ENCODE peak calls at places on chromosomes 3 and 15, in ten cellular contexts. M, U, F, I, N, G, W, C, O and A are unnamed samples.

GRCh38 chr15:91561371-91562100 is 292.0 kb upstream of the SLCO3A1 start:
- DNase-seq in F (no peak), C (no peak), G (no peak), I (no peak), O (peak), W (peak), N (peak), M (no peak), U (peak), A (peak)

GRCh38 chr3:122392868-122393844 is 9.2 kb downstream of the FAM162A start:
- DNase-seq in C (no peak), F (no peak), N (no peak), G (no peak), W (no peak), M (no peak), U (peak), O (no peak), I (no peak), A (peak)

GRCh38 chr3:192901435-192901834 is 16.2 kb downstream of the MB21D2 start:
- DNase-seq in G (no peak), M (no peak), N (peak), I (no peak), O (peak), W (peak), C (no peak), U (peak), F (no peak), A (peak)

GRCh38 chr3:64242435-64242834 is 17.2 kb upstream of the PRICKLE2 start:
- DNase-seq in M (peak), U (peak), O (no peak), G (no peak), N (no peak), F (no peak), C (no peak), I (no peak), W (no peak), A (no peak)

GRCh38 chr15:31792611-31793199 is 237.6 kb upstream of the CHRNA7 start:
- DNase-seq in F (no peak), C (no peak), I (no peak), N (no peak), W (no peak), U (no peak), M (no peak), O (no peak), G (no peak), A (no peak)

GRCh38 chr3:133928136-133928893 is 32.6 kb upstream of the RAB6B start:
- DNase-seq in U (no peak), N (no peak), F (peak), C (no peak), W (no peak), O (no peak), I (peak), M (no peak), G (no peak), A (no peak)

GRCh38 chr15:78680416-78681068 is 39.5 kb upstream of the CHRNB4 start:
- DNase-seq in C (no peak), I (peak), U (no peak), N (no peak), W (no peak), M (no peak), F (peak), O (no peak), G (no peak), A (no peak)

GRCh38 chr15:75338661-75339240 is 2.9 kb downstream of the COMMD4 start:
- DNase-seq in F (no peak), N (no peak), G (no peak), U (no peak), O (no peak), M (no peak), W (no peak), I (no peak), C (no peak), A (no peak)

GRCh38 chr3:159260049-159260662 is 458.3 kb downstream of the MFSD1 start:
- DNase-seq in I (peak), C (no peak), W (peak), G (peak), U (peak), O (peak), F (no peak), N (peak), M (no peak), A (peak)

GRCh38 chr15:76576526-76577279 is 240.1 kb downstream of the ISL2 start:
- DNase-seq in N (peak), W (peak), U (peak), O (peak), I (no peak), F (peak), C (no peak), G (no peak), M (peak), A (peak)

GRCh38 chr15:80317389-80318169 is 65.6 kb upstream of the CTXND1 start:
- DNase-seq in O (peak), W (peak), G (no peak), F (no peak), U (peak), M (no peak), C (no peak), N (peak), I (no peak), A (peak)

GRCh38 chr15:84798436-84798946 is 18.7 kb upstream of the ALPK3 start:
- DNase-seq in U (no peak), W (no peak), O (no peak), M (no peak), G (no peak), N (no peak), C (no peak), F (no peak), I (no peak), A (no peak)

GRCh38 chr3:122682016-122682374 is 1.4 kb downstream of the PARP14 start:
- DNase-seq in C (no peak), M (no peak), N (no peak), U (no peak), F (no peak), G (no peak), O (no peak), I (no peak), W (no peak), A (no peak)

GRCh38 chr3:144272715-144273114 is 301.1 kb downstream of the DIPK2A start:
- DNase-seq in G (no peak), W (no peak), M (no peak), O (no peak), C (no peak), N (peak), I (no peak), F (no peak), U (no peak), A (no peak)

GRCh38 chr3:127457746-127458145 is 132.8 kb downstream of the TPRA1 start:
- DNase-seq in N (no peak), O (no peak), M (no peak), I (no peak), W (no peak), F (no peak), G (no peak), U (no peak), C (no peak), A (no peak)

GRCh38 chr3:11915621-11916417 is 69.1 kb upstream of the TAMM41 start:
- DNase-seq in N (no peak), O (no peak), F (no peak), U (no peak), I (peak), W (no peak), C (no peak), M (no peak), G (no peak), A (no peak)

GRCh38 chr3:159928071-159928491 is 60.6 kb upstream of the IL12A start:
- DNase-seq in C (no peak), I (no peak), O (no peak), M (no peak), W (no peak), F (no peak), U (peak), G (no peak), N (no peak), A (peak)

GRCh38 chr3:131453536-131453935 is 49.2 kb downstream of the MRPL3 start:
- DNase-seq in N (no peak), M (no peak), W (no peak), I (no peak), G (no peak), O (no peak), U (no peak), C (no peak), F (no peak), A (peak)

GRCh38 chr3:13879102-13879945 is 547 bp downstream of the WNT7A start:
- DNase-seq in O (no peak), I (peak), C (no peak), G (peak), U (no peak), M (no peak), W (no peak), N (no peak), F (peak), A (no peak)

GRCh38 chr3:78281381-78281780 is 1241.5 kb downstream of the ROBO2 start:
- DNase-seq in M (no peak), W (no peak), I (no peak), F (no peak), N (no peak), O (no peak), C (no peak), U (no peak), G (peak), A (no peak)

GRCh38 chr3:74646094-74646493 is 31.6 kb upstream of the CNTN3 start:
- DNase-seq in F (no peak), I (no peak), M (no peak), N (no peak), U (no peak), G (no peak), O (no peak), W (no peak), C (no peak), A (no peak)
- TF ChIP-seq CTCF in F (no peak), I (no peak), M (no peak), N (no peak), U (no peak), G (no peak), O (no peak), W (no peak), C (no peak), A (no peak)

GRCh38 chr3:179871782-179872181 is 165.0 kb downstream of the PEX5L start:
- DNase-seq in I (no peak), N (no peak), F (no peak), U (no peak), C (no peak), M (no peak), W (no peak), G (no peak), O (no peak), A (no peak)

GRCh38 chr3:179867961-179868360 is 168.8 kb downstream of the PEX5L start:
- DNase-seq in I (peak), N (no peak), U (no peak), M (no peak), C (no peak), W (no peak), F (no peak), G (no peak), O (no peak), A (no peak)

GRCh38 chr3:179876440-179876839 is 160.3 kb downstream of the PEX5L start:
- DNase-seq in I (no peak), U (no peak), C (no peak), O (no peak), W (no peak), M (no peak), F (no peak), G (no peak), N (no peak), A (no peak)

GRCh38 chr3:179868715-179869114 is 168.0 kb downstream of the PEX5L start:
- DNase-seq in M (no peak), W (no peak), I (peak), F (no peak), O (no peak), C (no peak), U (no peak), G (no peak), N (no peak), A (no peak)

DNA sequence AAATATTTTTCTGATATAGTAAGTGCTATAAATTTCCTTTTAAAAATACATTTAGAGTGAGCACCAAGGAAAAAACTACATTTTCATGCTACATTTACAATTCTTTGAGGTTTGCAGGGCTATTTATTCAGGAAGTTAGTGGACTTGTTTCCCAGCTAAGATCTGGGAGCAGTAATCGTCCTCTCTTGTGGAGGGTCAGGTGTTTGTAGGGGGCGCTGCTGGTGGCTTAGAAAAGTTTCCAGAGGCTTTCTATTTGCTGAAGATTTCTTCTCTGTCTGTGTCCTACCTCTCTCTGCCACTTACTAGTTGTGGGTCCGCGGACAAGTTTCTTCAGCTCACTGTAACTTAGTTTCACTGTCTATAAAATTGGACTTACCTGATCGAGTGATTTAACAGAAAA is 163.9 kb downstream of the PEX5L start:
- DNase-seq in C (no peak), O (no peak), I (peak), M (no peak), U (no peak), F (no peak), G (peak), N (no peak), W (no peak), A (no peak)
- TF ChIP-seq CTCF in C (no peak), O (no peak), I (peak), M (no peak), U (no peak), F (no peak), G (no peak), N (peak), W (no peak), A (no peak)

GRCh38 chr3:178475062-178475461 is 61.2 kb upstream of the KCNMB2 start:
- DNase-seq in W (no peak), M (no peak), G (no peak), U (no peak), C (no peak), N (no peak), O (no peak), I (no peak), F (no peak), A (no peak)
- TF ChIP-seq CTCF in W (no peak), M (no peak), G (no peak), U (no peak), C (no peak), N (no peak), O (no peak), I (peak), F (no peak), A (no peak)

GRCh38 chr3:22901684-22902083 is 301.4 kb upstream of the UBE2E2 start:
- DNase-seq in I (no peak), C (no peak), F (no peak), M (no peak), W (no peak), N (no peak), O (no peak), U (no peak), G (no peak), A (no peak)
- TF ChIP-seq CTCF in I (peak), C (no peak), F (no peak), M (no peak), W (no peak), N (peak), O (no peak), U (peak), G (no peak), A (no peak)

DNA sequence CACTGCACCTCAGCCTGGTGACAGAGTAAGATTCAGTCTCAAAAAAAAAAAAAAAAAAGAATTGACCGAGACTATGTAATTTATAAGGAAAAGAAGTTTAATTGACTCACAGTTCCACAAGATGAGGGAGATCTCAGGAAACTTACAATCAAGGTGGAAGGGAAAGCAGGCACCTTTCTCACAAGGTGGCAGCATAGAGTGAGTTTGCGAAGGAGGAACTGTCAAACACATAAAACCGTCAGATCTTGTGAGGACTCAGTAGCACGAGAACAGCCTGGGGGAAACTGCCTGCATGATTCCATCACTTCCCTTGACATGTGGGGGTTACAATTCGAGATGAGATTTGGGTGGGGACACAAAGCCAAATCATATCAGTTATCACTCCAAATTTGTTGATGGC is 380.9 kb downstream of the EDEM1 start:
- DNase-seq in W (no peak), N (no peak), F (no peak), U (no peak), M (no peak), G (peak), O (no peak), I (peak), C (no peak), A (no peak)
- TF ChIP-seq CTCF in W (no peak), N (peak), F (no peak), U (no peak), M (no peak), G (no peak), O (no peak), I (peak), C (no peak), A (no peak)

GRCh38 chr3:48898383-48899234 is at the start of gene SLC25A20:
- DNase-seq in N (no peak), M (peak), U (peak), O (peak), G (peak), I (peak), F (peak), C (peak), W (peak), A (peak)
- TF ChIP-seq CTCF in N (no peak), M (no peak), U (no peak), O (no peak), G (no peak), I (no peak), F (no peak), C (no peak), W (peak), A (no peak)

GRCh38 chr3:147843331-147843730 is 434.2 kb downstream of the ZIC1 start:
- DNase-seq in I (no peak), O (no peak), M (no peak), W (no peak), N (no peak), G (no peak), F (no peak), C (no peak), U (no peak), A (peak)

GRCh38 chr3:147838650-147839049 is 429.5 kb downstream of the ZIC1 start:
- DNase-seq in N (no peak), U (peak), W (no peak), M (no peak), G (no peak), C (no peak), I (no peak), O (no peak), F (no peak), A (peak)
- TF ChIP-seq CTCF in N (peak), U (no peak), W (peak), M (no peak), G (no peak), C (no peak), I (peak), O (peak), F (no peak), A (peak)

GRCh38 chr3:53493997-53494791 is at the start of gene CACNA1D:
- DNase-seq in O (no peak), C (no peak), M (peak), W (no peak), F (no peak), I (peak), N (no peak), G (peak), U (peak), A (no peak)
- TF ChIP-seq CTCF in O (no peak), C (no peak), M (no peak), W (no peak), F (no peak), I (peak), N (no peak), G (no peak), U (no peak), A (no peak)

GRCh38 chr3:156383433-156384025 is 171.4 kb downstream of the SSR3 start:
- DNase-seq in G (no peak), C (no peak), F (peak), O (no peak), N (no peak), M (no peak), I (no peak), W (no peak), U (peak), A (no peak)

GRCh38 chr3:156378871-156379270 is 176.0 kb downstream of the SSR3 start:
- DNase-seq in O (no peak), F (no peak), N (no peak), I (no peak), C (no peak), M (no peak), U (no peak), G (no peak), W (no peak), A (no peak)

GRCh38 chr3:156381253-156381652 is 173.7 kb downstream of the SSR3 start:
- DNase-seq in G (no peak), C (no peak), O (no peak), U (no peak), W (no peak), I (no peak), F (no peak), M (no peak), N (no peak), A (no peak)

GRCh38 chr3:156379327-156379726 is 175.6 kb downstream of the SSR3 start:
- DNase-seq in W (no peak), N (no peak), O (no peak), U (no peak), G (no peak), M (no peak), F (no peak), I (no peak), C (no peak), A (no peak)

GRCh38 chr3:156382458-156383346 is 172.2 kb downstream of the SSR3 start:
- DNase-seq in U (peak), I (peak), N (no peak), M (no peak), O (no peak), W (peak), F (no peak), C (no peak), G (peak), A (peak)
- TF ChIP-seq CTCF in U (peak), I (peak), N (peak), M (peak), O (peak), W (peak), F (no peak), C (no peak), G (peak), A (peak)

DNA sequence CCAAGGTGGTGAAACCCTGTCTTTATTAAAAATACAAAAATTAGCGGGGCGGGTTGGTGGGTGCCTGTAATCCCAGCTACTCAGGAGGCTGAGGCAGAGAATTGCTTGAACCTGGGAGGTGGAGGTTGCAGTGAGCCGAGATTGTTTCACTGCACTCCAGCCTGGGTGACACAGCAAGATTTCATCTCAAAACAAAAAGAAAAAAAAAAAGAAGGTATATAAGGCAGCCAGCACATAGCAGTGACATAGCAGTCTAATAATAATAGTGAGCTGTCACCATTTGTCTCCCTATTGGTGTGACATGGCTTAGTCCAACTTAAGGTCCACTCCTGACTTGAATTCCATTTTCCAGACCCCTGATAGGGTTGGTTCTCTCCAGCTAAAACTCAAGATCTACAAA is 8.8 kb upstream of the LACTB start:
- DNase-seq in U (no peak), O (no peak), M (no peak), G (no peak), W (no peak), I (no peak), C (no peak), F (no peak), N (no peak), A (no peak)
- TF ChIP-seq CTCF in U (no peak), O (no peak), M (no peak), G (no peak), W (no peak), I (no peak), C (no peak), F (no peak), N (no peak), A (no peak)